ENCODE peak calls at places on chromosome 2, in five cellular contexts. One of them, this sample, is unnamed. For H3K4me1, the result is how much of the 10 kb centered on the place peaks cover.

GRCh38 chr2:174730530-174731018 is 33.7 kb downstream of the CHRNA1 start:
- DNase-seq in thyroid gland: no peak
- DNase-seq in breast epithelium: no peak
- DNase-seq in neural progenitor cell: peak
- DNase-seq in body of pancreas: no peak
- DNase-seq in this sample: no peak

GRCh38 chr2:121721926-121722325 is 14.7 kb downstream of the NIFK start:
- DNase-seq in thyroid gland: no peak
- DNase-seq in breast epithelium: no peak
- DNase-seq in neural progenitor cell: no peak
- DNase-seq in body of pancreas: no peak
- DNase-seq in this sample: peak

GRCh38 chr2:182559623-182560022 is 132.8 kb upstream of the PDE1A start:
- DNase-seq in thyroid gland: no peak
- DNase-seq in breast epithelium: no peak
- DNase-seq in neural progenitor cell: no peak
- DNase-seq in body of pancreas: no peak
- DNase-seq in this sample: no peak

GRCh38 chr2:17960925-17961324 is 82.5 kb downstream of the KCNS3 start:
- DNase-seq in thyroid gland: no peak
- DNase-seq in breast epithelium: no peak
- DNase-seq in neural progenitor cell: no peak
- DNase-seq in body of pancreas: no peak
- DNase-seq in this sample: no peak

GRCh38 chr2:122063716-122064115 is 308.3 kb downstream of the TSN start:
- DNase-seq in thyroid gland: no peak
- DNase-seq in breast epithelium: no peak
- DNase-seq in neural progenitor cell: no peak
- DNase-seq in body of pancreas: no peak
- DNase-seq in this sample: no peak

GRCh38 chr2:120874401-120874821 is 138.7 kb downstream of the GLI2 start:
- DNase-seq in thyroid gland: no peak
- DNase-seq in breast epithelium: no peak
- DNase-seq in neural progenitor cell: peak
- DNase-seq in body of pancreas: no peak
- DNase-seq in this sample: no peak

GRCh38 chr2:85215074-85216050 is 82.2 kb downstream of the TCF7L1 start:
- DNase-seq in thyroid gland: peak
- DNase-seq in breast epithelium: no peak
- DNase-seq in neural progenitor cell: peak
- DNase-seq in body of pancreas: no peak
- DNase-seq in this sample: no peak

GRCh38 chr2:147538848-147539247 is 306.0 kb upstream of the ACVR2A start:
- DNase-seq in thyroid gland: no peak
- DNase-seq in breast epithelium: no peak
- DNase-seq in neural progenitor cell: no peak
- DNase-seq in body of pancreas: no peak
- DNase-seq in this sample: no peak

GRCh38 chr2:163731735-163732134 is 4.1 kb downstream of the FIGN start:
- DNase-seq in thyroid gland: no peak
- DNase-seq in breast epithelium: no peak
- DNase-seq in neural progenitor cell: no peak
- DNase-seq in body of pancreas: no peak
- DNase-seq in this sample: no peak

GRCh38 chr2:163265562-163265961 is 427.0 kb upstream of the KCNH7 start:
- DNase-seq in thyroid gland: no peak
- DNase-seq in breast epithelium: no peak
- DNase-seq in neural progenitor cell: no peak
- DNase-seq in body of pancreas: no peak
- DNase-seq in this sample: no peak

GRCh38 chr2:234674781-234675201 is 177.9 kb upstream of the ARL4C start:
- DNase-seq in thyroid gland: no peak
- DNase-seq in breast epithelium: no peak
- DNase-seq in neural progenitor cell: no peak
- DNase-seq in body of pancreas: no peak
- DNase-seq in this sample: no peak

GRCh38 chr2:46351388-46352141 is 54.4 kb downstream of the EPAS1 start:
- DNase-seq in thyroid gland: no peak
- DNase-seq in breast epithelium: no peak
- DNase-seq in neural progenitor cell: no peak
- DNase-seq in body of pancreas: no peak
- DNase-seq in this sample: no peak

GRCh38 chr2:200042102-200042735 is 86.8 kb downstream of the MAIP1 start:
- DNase-seq in thyroid gland: no peak
- DNase-seq in breast epithelium: no peak
- DNase-seq in neural progenitor cell: no peak
- DNase-seq in body of pancreas: no peak
- DNase-seq in this sample: peak
- TF ChIP-seq CTCF in thyroid gland: no peak
- TF ChIP-seq CTCF in breast epithelium: no peak
- TF ChIP-seq CTCF in neural progenitor cell: no peak
- TF ChIP-seq CTCF in body of pancreas: no peak
- TF ChIP-seq CTCF in this sample: no peak

GRCh38 chr2:69575926-69576325 is 67.6 kb downstream of the AAK1 start:
- DNase-seq in thyroid gland: no peak
- DNase-seq in breast epithelium: no peak
- DNase-seq in neural progenitor cell: no peak
- DNase-seq in body of pancreas: no peak
- DNase-seq in this sample: no peak
- H3K4me1 ChIP-seq in thyroid gland: half or more
- H3K4me1 ChIP-seq in breast epithelium: under half
- H3K4me1 ChIP-seq in neural progenitor cell: under half
- H3K4me1 ChIP-seq in body of pancreas: under half
- H3K4me1 ChIP-seq in this sample: under half

DNA sequence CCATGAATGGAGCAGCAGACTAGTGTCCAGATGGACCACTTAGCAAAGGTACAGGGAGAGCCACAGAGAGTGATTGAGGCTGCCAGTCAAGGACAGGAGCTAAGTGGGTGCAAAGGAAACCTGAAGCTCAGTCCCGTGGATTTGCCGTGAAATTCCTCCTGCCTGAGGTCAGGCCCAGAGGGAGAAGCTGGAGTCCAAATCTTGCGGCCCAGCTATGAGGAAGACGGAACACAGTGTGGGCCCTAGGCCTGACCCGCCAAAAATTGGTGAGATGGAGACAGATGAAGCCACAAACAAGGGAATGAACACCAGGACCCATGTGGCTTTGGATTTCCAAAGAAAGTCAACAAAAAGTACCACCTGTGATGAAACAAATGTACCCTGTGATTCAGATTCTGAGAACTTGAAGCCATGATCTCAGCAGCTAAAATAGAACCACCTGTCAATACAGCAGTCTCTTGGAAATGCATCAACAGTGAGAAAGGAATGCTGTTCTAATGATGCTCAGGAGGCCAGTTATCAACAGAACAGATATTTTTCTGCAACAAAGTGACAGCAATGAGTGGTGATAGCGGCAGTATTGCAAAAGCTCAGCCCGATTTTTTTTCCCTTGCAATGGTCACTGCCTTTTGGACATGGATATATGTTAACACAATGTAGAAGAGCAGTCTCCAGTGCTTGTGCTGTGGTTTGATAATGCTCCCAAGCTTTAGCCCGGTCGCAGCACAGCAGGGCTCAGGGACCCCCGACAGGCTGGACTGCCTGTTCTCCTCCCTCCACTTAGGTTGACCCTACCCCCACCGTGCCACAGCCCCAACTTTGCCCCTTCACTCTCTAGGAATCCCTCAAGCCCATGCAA is 10.7 kb downstream of the COL6A3 start:
- DNase-seq in thyroid gland: no peak
- DNase-seq in breast epithelium: no peak
- DNase-seq in neural progenitor cell: no peak
- DNase-seq in body of pancreas: no peak
- DNase-seq in this sample: peak
- H3K27ac ChIP-seq in thyroid gland: no peak
- H3K27ac ChIP-seq in breast epithelium: peak
- H3K27ac ChIP-seq in neural progenitor cell: no peak
- H3K27ac ChIP-seq in body of pancreas: no peak
- H3K27ac ChIP-seq in this sample: no peak

GRCh38 chr2:9239616-9240015 is 33.0 kb downstream of the ASAP2 start:
- DNase-seq in thyroid gland: peak
- DNase-seq in breast epithelium: no peak
- DNase-seq in neural progenitor cell: no peak
- DNase-seq in body of pancreas: no peak
- DNase-seq in this sample: no peak
- TF ChIP-seq CTCF in thyroid gland: no peak
- TF ChIP-seq CTCF in breast epithelium: no peak
- TF ChIP-seq CTCF in neural progenitor cell: no peak
- TF ChIP-seq CTCF in body of pancreas: no peak
- TF ChIP-seq CTCF in this sample: no peak